ENCODE peak calls at places on chromosomes 2 and 18, in eight cellular contexts. E is HFFc6; X is heart right ventricle; W is CD8-positive, alpha-beta T cell; I is IMR-90; F is AG10803; A is GM10248; N is KG1. C is an unnamed sample.
A peak's percentile ranks its signal among the peaks of the same experiment; 100 is the strongest.

GRCh38 chr2:158912122-158912521 is 56.3 kb upstream of the TANC1 start:
- DNase-seq in E (no peak), X (no peak), W (no peak), I (no peak), F (peak; percentile 49), A (no peak), N (no peak), C (no peak)

GRCh38 chr2:189552334-189552990 is 28.1 kb downstream of the SLC40A1 start:
- DNase-seq in E (no peak), X (no peak), W (no peak), I (no peak), F (no peak), A (no peak), N (no peak), C (no peak)

GRCh38 chr2:113858764-113859163 is 31.1 kb upstream of the ACTR3 start:
- DNase-seq in E (peak; percentile 95), X (no peak), W (no peak), I (peak; percentile 95), F (peak; percentile 94), A (no peak), N (no peak), C (peak; percentile 95)

GRCh38 chr2:232419245-232420072 is 12.8 kb downstream of the ALPG start:
- DNase-seq in E (no peak), X (no peak), W (no peak), I (no peak), F (no peak), A (no peak), N (no peak), C (no peak)

GRCh38 chr2:218293715-218294429 is 1.6 kb upstream of the TMBIM1 start:
- DNase-seq in E (no peak), X (no peak), W (no peak), I (no peak), F (no peak), A (no peak), N (no peak), C (no peak)

GRCh38 chr2:134917958-134918517 is 584 bp upstream of the CCNT2 start:
- DNase-seq in E (no peak), X (no peak), W (peak; percentile 81), I (no peak), F (no peak), A (no peak), N (peak; percentile 90), C (no peak)

GRCh38 chr2:71748227-71748626 is 294.9 kb downstream of the DYSF start:
- DNase-seq in E (peak; percentile 44), X (peak; percentile 70), W (no peak), I (peak; percentile 22), F (peak; percentile 26), A (no peak), N (no peak), C (peak; percentile 72)

GRCh38 chr18:54787616-54788015 is 40.7 kb upstream of the RAB27B start:
- DNase-seq in E (peak; percentile 75), X (no peak), W (no peak), I (peak; percentile 17), F (peak; percentile 88), A (no peak), N (no peak), C (peak; percentile 91)

GRCh38 chr2:29112379-29112778 is 2.8 kb upstream of the CLIP4 start:
- DNase-seq in E (no peak), X (no peak), W (no peak), I (no peak), F (no peak), A (no peak), N (no peak), C (no peak)

GRCh38 chr2:231308219-231308618 is 87.3 kb upstream of the B3GNT7 start:
- DNase-seq in E (no peak), X (no peak), W (no peak), I (no peak), F (no peak), A (no peak), N (no peak), C (no peak)